ENCODE peak calls at places on chromosomes 1 and 21, in ten cellular contexts. One of them, this sample, is unnamed.
A peak's percentile ranks its signal among the peaks of the same experiment; 100 is the strongest.

GRCh38 chr1:12021616-12022015 is 2.3 kb downstream of the MIIP start:
- DNase-seq in uterus: no peak
- DNase-seq in type B pancreatic cell: no peak
- DNase-seq in neural progenitor cell: no peak
- DNase-seq in WTC11: no peak
- DNase-seq in astrocyte of the cerebellum: no peak
- DNase-seq in adrenal gland: no peak
- DNase-seq in OCI-LY7: no peak
- DNase-seq in PC-3: no peak
- DNase-seq in HL-60: no peak
- DNase-seq in this sample: no peak

GRCh38 chr21:45451771-45452182 is 46.8 kb downstream of the COL18A1 start:
- DNase-seq in uterus: no peak
- DNase-seq in type B pancreatic cell: no peak
- DNase-seq in neural progenitor cell: no peak
- DNase-seq in WTC11: no peak
- DNase-seq in astrocyte of the cerebellum: no peak
- DNase-seq in adrenal gland: no peak
- DNase-seq in OCI-LY7: no peak
- DNase-seq in PC-3: no peak
- DNase-seq in HL-60: no peak
- DNase-seq in this sample: no peak

GRCh38 chr1:206923009-206923960 is 1.5 kb upstream of the FCMR start:
- DNase-seq in uterus: no peak
- DNase-seq in type B pancreatic cell: no peak
- DNase-seq in neural progenitor cell: no peak
- DNase-seq in WTC11: no peak
- DNase-seq in astrocyte of the cerebellum: no peak
- DNase-seq in adrenal gland: no peak
- DNase-seq in OCI-LY7: peak; percentile 94
- DNase-seq in PC-3: no peak
- DNase-seq in HL-60: no peak
- DNase-seq in this sample: no peak

GRCh38 chr1:21338568-21339401 is 48.5 kb upstream of the ECE1 start:
- DNase-seq in uterus: peak; percentile 91
- DNase-seq in type B pancreatic cell: no peak
- DNase-seq in neural progenitor cell: no peak
- DNase-seq in WTC11: no peak
- DNase-seq in astrocyte of the cerebellum: no peak
- DNase-seq in adrenal gland: peak; percentile 62
- DNase-seq in OCI-LY7: no peak
- DNase-seq in PC-3: peak; percentile 87
- DNase-seq in HL-60: no peak
- DNase-seq in this sample: no peak

GRCh38 chr1:156677616-156678596 is 699 bp upstream of the NES start:
- DNase-seq in uterus: peak; percentile 80
- DNase-seq in type B pancreatic cell: no peak
- DNase-seq in neural progenitor cell: peak; percentile 90
- DNase-seq in WTC11: peak; percentile 77
- DNase-seq in astrocyte of the cerebellum: peak; percentile 55
- DNase-seq in adrenal gland: peak; percentile 60
- DNase-seq in OCI-LY7: peak; percentile 56
- DNase-seq in PC-3: peak; percentile 75
- DNase-seq in HL-60: no peak
- DNase-seq in this sample: peak; percentile 87

GRCh38 chr1:211753649-211754251 is 76.8 kb downstream of the LPGAT1 start:
- DNase-seq in uterus: no peak
- DNase-seq in type B pancreatic cell: no peak
- DNase-seq in neural progenitor cell: no peak
- DNase-seq in WTC11: no peak
- DNase-seq in astrocyte of the cerebellum: no peak
- DNase-seq in adrenal gland: no peak
- DNase-seq in OCI-LY7: no peak
- DNase-seq in PC-3: no peak
- DNase-seq in HL-60: no peak
- DNase-seq in this sample: no peak

GRCh38 chr1:156096640-156097391 is 14.6 kb upstream of the MEX3A start:
- DNase-seq in uterus: peak; percentile 93
- DNase-seq in type B pancreatic cell: peak; percentile 89
- DNase-seq in neural progenitor cell: peak; percentile 84
- DNase-seq in WTC11: peak; percentile 92
- DNase-seq in astrocyte of the cerebellum: peak; percentile 68
- DNase-seq in adrenal gland: peak; percentile 93
- DNase-seq in OCI-LY7: peak; percentile 82
- DNase-seq in PC-3: peak; percentile 93
- DNase-seq in HL-60: peak; percentile 97
- DNase-seq in this sample: peak; percentile 89

GRCh38 chr1:224430511-224431113 is 4.0 kb downstream of the WDR26 start:
- DNase-seq in uterus: no peak
- DNase-seq in type B pancreatic cell: no peak
- DNase-seq in neural progenitor cell: no peak
- DNase-seq in WTC11: no peak
- DNase-seq in astrocyte of the cerebellum: peak; percentile 55
- DNase-seq in adrenal gland: peak; percentile 48
- DNase-seq in OCI-LY7: peak; percentile 46
- DNase-seq in PC-3: peak; percentile 74
- DNase-seq in HL-60: peak; percentile 47
- DNase-seq in this sample: peak; percentile 78

GRCh38 chr1:197481101-197481500 is 213.0 kb downstream of the CRB1 start:
- DNase-seq in uterus: no peak
- DNase-seq in type B pancreatic cell: no peak
- DNase-seq in neural progenitor cell: no peak
- DNase-seq in WTC11: no peak
- DNase-seq in astrocyte of the cerebellum: no peak
- DNase-seq in adrenal gland: no peak
- DNase-seq in OCI-LY7: peak; percentile 7
- DNase-seq in PC-3: no peak
- DNase-seq in HL-60: no peak
- DNase-seq in this sample: no peak

GRCh38 chr1:95179205-95180001 is 54.6 kb upstream of the RWDD3 start:
- DNase-seq in uterus: no peak
- DNase-seq in type B pancreatic cell: no peak
- DNase-seq in neural progenitor cell: no peak
- DNase-seq in WTC11: no peak
- DNase-seq in astrocyte of the cerebellum: no peak
- DNase-seq in adrenal gland: no peak
- DNase-seq in OCI-LY7: no peak
- DNase-seq in PC-3: no peak
- DNase-seq in HL-60: no peak
- DNase-seq in this sample: no peak

GRCh38 chr1:31976401-31976800 is 37.3 kb upstream of the KHDRBS1 start:
- DNase-seq in uterus: no peak
- DNase-seq in type B pancreatic cell: no peak
- DNase-seq in neural progenitor cell: no peak
- DNase-seq in WTC11: no peak
- DNase-seq in astrocyte of the cerebellum: no peak
- DNase-seq in adrenal gland: peak; percentile 51
- DNase-seq in OCI-LY7: no peak
- DNase-seq in PC-3: peak; percentile 42
- DNase-seq in HL-60: no peak
- DNase-seq in this sample: peak; percentile 64
- TF ChIP-seq CTCF in uterus: no peak
- TF ChIP-seq CTCF in type B pancreatic cell: no peak
- TF ChIP-seq CTCF in neural progenitor cell: no peak
- TF ChIP-seq CTCF in WTC11: no peak
- TF ChIP-seq CTCF in astrocyte of the cerebellum: no peak
- TF ChIP-seq CTCF in adrenal gland: no peak
- TF ChIP-seq CTCF in OCI-LY7: no peak
- TF ChIP-seq CTCF in PC-3: no peak
- TF ChIP-seq CTCF in HL-60: no peak
- TF ChIP-seq CTCF in this sample: no peak

GRCh38 chr1:172585861-172586260 is 52.9 kb downstream of the SUCO start:
- DNase-seq in uterus: no peak
- DNase-seq in type B pancreatic cell: no peak
- DNase-seq in neural progenitor cell: no peak
- DNase-seq in WTC11: no peak
- DNase-seq in astrocyte of the cerebellum: no peak
- DNase-seq in adrenal gland: no peak
- DNase-seq in OCI-LY7: no peak
- DNase-seq in PC-3: peak; percentile 83
- DNase-seq in HL-60: no peak
- DNase-seq in this sample: peak; percentile 7

GRCh38 chr1:172585348-172585747 is 52.4 kb downstream of the SUCO start:
- DNase-seq in uterus: no peak
- DNase-seq in type B pancreatic cell: no peak
- DNase-seq in neural progenitor cell: no peak
- DNase-seq in WTC11: no peak
- DNase-seq in astrocyte of the cerebellum: no peak
- DNase-seq in adrenal gland: no peak
- DNase-seq in OCI-LY7: no peak
- DNase-seq in PC-3: peak; percentile 75
- DNase-seq in HL-60: no peak
- DNase-seq in this sample: peak; percentile 75

GRCh38 chr1:172581779-172582178 is 48.8 kb downstream of the SUCO start:
- DNase-seq in uterus: no peak
- DNase-seq in type B pancreatic cell: no peak
- DNase-seq in neural progenitor cell: no peak
- DNase-seq in WTC11: no peak
- DNase-seq in astrocyte of the cerebellum: no peak
- DNase-seq in adrenal gland: no peak
- DNase-seq in OCI-LY7: no peak
- DNase-seq in PC-3: no peak
- DNase-seq in HL-60: no peak
- DNase-seq in this sample: no peak

GRCh38 chr1:172581273-172581672 is 48.3 kb downstream of the SUCO start:
- DNase-seq in uterus: no peak
- DNase-seq in type B pancreatic cell: no peak
- DNase-seq in neural progenitor cell: no peak
- DNase-seq in WTC11: no peak
- DNase-seq in astrocyte of the cerebellum: no peak
- DNase-seq in adrenal gland: no peak
- DNase-seq in OCI-LY7: no peak
- DNase-seq in PC-3: no peak
- DNase-seq in HL-60: no peak
- DNase-seq in this sample: no peak

DNA sequence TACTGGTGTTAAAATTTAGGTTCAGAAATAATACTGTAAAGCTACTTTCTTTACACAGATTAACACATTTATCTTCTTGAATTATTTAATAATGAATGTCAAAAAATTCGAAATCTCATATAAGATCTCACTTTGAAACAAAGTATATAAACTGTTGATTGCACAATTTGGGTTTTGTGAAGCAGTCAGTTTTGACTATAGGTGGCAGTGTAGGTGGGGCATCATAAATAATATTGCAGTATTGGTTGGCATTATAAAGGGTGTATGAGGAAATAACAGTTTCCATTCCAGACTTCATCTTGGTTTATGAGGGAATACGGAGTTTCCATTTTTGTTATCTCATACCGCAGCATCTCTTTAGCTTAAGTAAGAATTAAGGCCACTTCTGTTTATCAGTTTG is 49.9 kb downstream of the SUCO start:
- DNase-seq in uterus: no peak
- DNase-seq in type B pancreatic cell: no peak
- DNase-seq in neural progenitor cell: no peak
- DNase-seq in WTC11: no peak
- DNase-seq in astrocyte of the cerebellum: no peak
- DNase-seq in adrenal gland: no peak
- DNase-seq in OCI-LY7: no peak
- DNase-seq in PC-3: peak; percentile 67
- DNase-seq in HL-60: no peak
- DNase-seq in this sample: peak; percentile 51
- TF ChIP-seq CTCF in uterus: no peak
- TF ChIP-seq CTCF in type B pancreatic cell: no peak
- TF ChIP-seq CTCF in neural progenitor cell: no peak
- TF ChIP-seq CTCF in WTC11: no peak
- TF ChIP-seq CTCF in astrocyte of the cerebellum: no peak
- TF ChIP-seq CTCF in adrenal gland: no peak
- TF ChIP-seq CTCF in OCI-LY7: peak; percentile 62
- TF ChIP-seq CTCF in PC-3: peak; percentile 94
- TF ChIP-seq CTCF in HL-60: no peak
- TF ChIP-seq CTCF in this sample: peak; percentile 14

DNA sequence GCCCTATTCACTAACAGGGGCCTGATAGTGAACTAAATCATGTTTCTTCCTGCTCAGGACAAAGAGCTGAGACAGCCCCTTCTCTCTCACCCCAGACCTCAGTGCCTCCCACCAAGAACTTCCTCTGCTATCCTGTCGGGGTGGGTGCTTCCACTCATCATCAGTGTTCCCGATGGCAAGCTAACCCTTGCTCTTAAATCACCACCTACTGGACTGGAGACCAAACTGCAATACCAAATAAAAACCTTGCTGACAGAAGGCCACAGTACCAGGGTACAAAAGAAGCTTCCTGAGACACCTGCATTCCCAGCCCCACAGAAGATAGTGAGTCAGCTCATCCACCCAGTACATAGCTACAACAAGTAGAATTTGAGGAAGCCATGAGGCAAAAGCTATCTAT is 799.5 kb downstream of the LTN1 start:
- DNase-seq in uterus: no peak
- DNase-seq in type B pancreatic cell: no peak
- DNase-seq in neural progenitor cell: no peak
- DNase-seq in WTC11: peak; percentile 14
- DNase-seq in astrocyte of the cerebellum: no peak
- DNase-seq in adrenal gland: no peak
- DNase-seq in OCI-LY7: peak; percentile 2
- DNase-seq in PC-3: peak; percentile 14
- DNase-seq in HL-60: no peak
- DNase-seq in this sample: peak; percentile 11
- TF ChIP-seq CTCF in uterus: no peak
- TF ChIP-seq CTCF in type B pancreatic cell: no peak
- TF ChIP-seq CTCF in neural progenitor cell: peak; percentile 17
- TF ChIP-seq CTCF in WTC11: no peak
- TF ChIP-seq CTCF in astrocyte of the cerebellum: no peak
- TF ChIP-seq CTCF in adrenal gland: no peak
- TF ChIP-seq CTCF in OCI-LY7: peak; percentile 34
- TF ChIP-seq CTCF in PC-3: peak; percentile 39
- TF ChIP-seq CTCF in HL-60: no peak
- TF ChIP-seq CTCF in this sample: no peak

GRCh38 chr1:208254862-208255261 is 10.7 kb upstream of the PLXNA2 start:
- DNase-seq in uterus: no peak
- DNase-seq in type B pancreatic cell: no peak
- DNase-seq in neural progenitor cell: no peak
- DNase-seq in WTC11: no peak
- DNase-seq in astrocyte of the cerebellum: peak; percentile 70
- DNase-seq in adrenal gland: no peak
- DNase-seq in OCI-LY7: no peak
- DNase-seq in PC-3: no peak
- DNase-seq in HL-60: no peak
- DNase-seq in this sample: peak; percentile 58

GRCh38 chr1:208251015-208251414 is 6.8 kb upstream of the PLXNA2 start:
- DNase-seq in uterus: no peak
- DNase-seq in type B pancreatic cell: no peak
- DNase-seq in neural progenitor cell: no peak
- DNase-seq in WTC11: no peak
- DNase-seq in astrocyte of the cerebellum: no peak
- DNase-seq in adrenal gland: no peak
- DNase-seq in OCI-LY7: no peak
- DNase-seq in PC-3: no peak
- DNase-seq in HL-60: no peak
- DNase-seq in this sample: no peak

GRCh38 chr1:208254376-208254775 is 10.2 kb upstream of the PLXNA2 start:
- DNase-seq in uterus: no peak
- DNase-seq in type B pancreatic cell: no peak
- DNase-seq in neural progenitor cell: no peak
- DNase-seq in WTC11: no peak
- DNase-seq in astrocyte of the cerebellum: peak; percentile 66
- DNase-seq in adrenal gland: no peak
- DNase-seq in OCI-LY7: no peak
- DNase-seq in PC-3: no peak
- DNase-seq in HL-60: no peak
- DNase-seq in this sample: no peak

GRCh38 chr1:208253177-208253576 is 9.0 kb upstream of the PLXNA2 start:
- DNase-seq in uterus: no peak
- DNase-seq in type B pancreatic cell: no peak
- DNase-seq in neural progenitor cell: no peak
- DNase-seq in WTC11: no peak
- DNase-seq in astrocyte of the cerebellum: no peak
- DNase-seq in adrenal gland: no peak
- DNase-seq in OCI-LY7: no peak
- DNase-seq in PC-3: no peak
- DNase-seq in HL-60: no peak
- DNase-seq in this sample: no peak

GRCh38 chr1:208252126-208252853 is 8.1 kb upstream of the PLXNA2 start:
- DNase-seq in uterus: peak; percentile 58
- DNase-seq in type B pancreatic cell: no peak
- DNase-seq in neural progenitor cell: peak; percentile 49
- DNase-seq in WTC11: peak; percentile 31
- DNase-seq in astrocyte of the cerebellum: no peak
- DNase-seq in adrenal gland: peak; percentile 25
- DNase-seq in OCI-LY7: no peak
- DNase-seq in PC-3: peak; percentile 56
- DNase-seq in HL-60: no peak
- DNase-seq in this sample: no peak
- TF ChIP-seq CTCF in uterus: no peak
- TF ChIP-seq CTCF in type B pancreatic cell: peak; percentile 61
- TF ChIP-seq CTCF in neural progenitor cell: peak; percentile 41
- TF ChIP-seq CTCF in WTC11: no peak
- TF ChIP-seq CTCF in astrocyte of the cerebellum: peak; percentile 62
- TF ChIP-seq CTCF in adrenal gland: no peak
- TF ChIP-seq CTCF in OCI-LY7: no peak
- TF ChIP-seq CTCF in PC-3: peak; percentile 66
- TF ChIP-seq CTCF in HL-60: no peak
- TF ChIP-seq CTCF in this sample: no peak